ENCODE peak calls at places on chromosomes 6 and 20, in seven cellular contexts. One of them, this sample, is unnamed.

GRCh38 chr20:31693987-31694661 is 28.5 kb downstream of the BCL2L1 start:
- DNase-seq in cardiac muscle cell: no peak
- DNase-seq in Karpas-422: no peak
- DNase-seq in CD8-positive, alpha-beta T cell: no peak
- DNase-seq in fibroblast of lung: no peak
- DNase-seq in skeletal muscle cell: no peak
- DNase-seq in uterus: no peak
- DNase-seq in this sample: no peak

GRCh38 chr6:170027111-170028043 is 263.5 kb downstream of the DLL1 start:
- DNase-seq in cardiac muscle cell: peak; percentile 14
- DNase-seq in Karpas-422: no peak
- DNase-seq in CD8-positive, alpha-beta T cell: no peak
- DNase-seq in fibroblast of lung: no peak
- DNase-seq in skeletal muscle cell: no peak
- DNase-seq in uterus: peak; percentile 7
- DNase-seq in this sample: no peak

GRCh38 chr6:39430446-39430845 is 107.9 kb upstream of the KCNK16 start:
- DNase-seq in cardiac muscle cell: no peak
- DNase-seq in Karpas-422: no peak
- DNase-seq in CD8-positive, alpha-beta T cell: no peak
- DNase-seq in fibroblast of lung: no peak
- DNase-seq in skeletal muscle cell: no peak
- DNase-seq in uterus: no peak
- DNase-seq in this sample: no peak

GRCh38 chr6:158070513-158070912 is 88.8 kb downstream of the SYNJ2 start:
- DNase-seq in cardiac muscle cell: no peak
- DNase-seq in Karpas-422: no peak
- DNase-seq in CD8-positive, alpha-beta T cell: no peak
- DNase-seq in fibroblast of lung: no peak
- DNase-seq in skeletal muscle cell: no peak
- DNase-seq in uterus: no peak
- DNase-seq in this sample: no peak

GRCh38 chr6:62283828-62284411 is 2.1 kb downstream of the KHDRBS2 start:
- DNase-seq in cardiac muscle cell: peak; percentile 4
- DNase-seq in Karpas-422: peak; percentile 88
- DNase-seq in CD8-positive, alpha-beta T cell: no peak
- DNase-seq in fibroblast of lung: peak; percentile 0
- DNase-seq in skeletal muscle cell: no peak
- DNase-seq in uterus: no peak
- DNase-seq in this sample: no peak

GRCh38 chr6:19410477-19410876 is 426.7 kb upstream of the ID4 start:
- DNase-seq in cardiac muscle cell: peak; percentile 59
- DNase-seq in Karpas-422: no peak
- DNase-seq in CD8-positive, alpha-beta T cell: no peak
- DNase-seq in fibroblast of lung: peak; percentile 92
- DNase-seq in skeletal muscle cell: peak; percentile 41
- DNase-seq in uterus: no peak
- DNase-seq in this sample: no peak

GRCh38 chr6:3644613-3645012 is 106.9 kb downstream of the PXDC1 start:
- DNase-seq in cardiac muscle cell: no peak
- DNase-seq in Karpas-422: no peak
- DNase-seq in CD8-positive, alpha-beta T cell: no peak
- DNase-seq in fibroblast of lung: no peak
- DNase-seq in skeletal muscle cell: no peak
- DNase-seq in uterus: no peak
- DNase-seq in this sample: no peak

GRCh38 chr6:34515473-34516387 is 40.4 kb downstream of the SPDEF start:
- DNase-seq in cardiac muscle cell: no peak
- DNase-seq in Karpas-422: no peak
- DNase-seq in CD8-positive, alpha-beta T cell: no peak
- DNase-seq in fibroblast of lung: no peak
- DNase-seq in skeletal muscle cell: no peak
- DNase-seq in uterus: peak; percentile 3
- DNase-seq in this sample: no peak

GRCh38 chr6:12163149-12163548 is 127.0 kb upstream of the EDN1 start:
- DNase-seq in cardiac muscle cell: no peak
- DNase-seq in Karpas-422: no peak
- DNase-seq in CD8-positive, alpha-beta T cell: peak; percentile 74
- DNase-seq in fibroblast of lung: no peak
- DNase-seq in skeletal muscle cell: no peak
- DNase-seq in uterus: no peak
- DNase-seq in this sample: no peak

GRCh38 chr6:118724211-118724610 is 72.8 kb upstream of the CEP85L start:
- DNase-seq in cardiac muscle cell: peak; percentile 66
- DNase-seq in Karpas-422: no peak
- DNase-seq in CD8-positive, alpha-beta T cell: no peak
- DNase-seq in fibroblast of lung: peak; percentile 66
- DNase-seq in skeletal muscle cell: no peak
- DNase-seq in uterus: no peak
- DNase-seq in this sample: no peak

GRCh38 chr6:145749632-145750031 is 14.3 kb upstream of the EPM2A start:
- DNase-seq in cardiac muscle cell: peak; percentile 74
- DNase-seq in Karpas-422: no peak
- DNase-seq in CD8-positive, alpha-beta T cell: no peak
- DNase-seq in fibroblast of lung: peak; percentile 85
- DNase-seq in skeletal muscle cell: peak; percentile 83
- DNase-seq in uterus: no peak
- DNase-seq in this sample: peak; percentile 28

GRCh38 chr6:20377623-20378265 is 23.9 kb upstream of the E2F3 start:
- DNase-seq in cardiac muscle cell: peak; percentile 58
- DNase-seq in Karpas-422: no peak
- DNase-seq in CD8-positive, alpha-beta T cell: no peak
- DNase-seq in fibroblast of lung: peak; percentile 87
- DNase-seq in skeletal muscle cell: no peak
- DNase-seq in uterus: no peak
- DNase-seq in this sample: peak; percentile 54

GRCh38 chr6:101722481-101722880 is 329.0 kb downstream of the GRIK2 start:
- DNase-seq in cardiac muscle cell: peak; percentile 54
- DNase-seq in Karpas-422: no peak
- DNase-seq in CD8-positive, alpha-beta T cell: no peak
- DNase-seq in fibroblast of lung: peak; percentile 0
- DNase-seq in skeletal muscle cell: no peak
- DNase-seq in uterus: no peak
- DNase-seq in this sample: no peak

GRCh38 chr6:128275681-128276080 is 244.7 kb downstream of the PTPRK start:
- DNase-seq in cardiac muscle cell: no peak
- DNase-seq in Karpas-422: no peak
- DNase-seq in CD8-positive, alpha-beta T cell: no peak
- DNase-seq in fibroblast of lung: no peak
- DNase-seq in skeletal muscle cell: no peak
- DNase-seq in uterus: no peak
- DNase-seq in this sample: no peak

GRCh38 chr6:125073071-125073470 is 80.5 kb upstream of the TPD52L1 start:
- DNase-seq in cardiac muscle cell: no peak
- DNase-seq in Karpas-422: no peak
- DNase-seq in CD8-positive, alpha-beta T cell: no peak
- DNase-seq in fibroblast of lung: peak; percentile 15
- DNase-seq in skeletal muscle cell: no peak
- DNase-seq in uterus: no peak
- DNase-seq in this sample: no peak

GRCh38 chr6:119626884-119627619 is 277.5 kb upstream of the MAN1A1 start:
- DNase-seq in cardiac muscle cell: no peak
- DNase-seq in Karpas-422: no peak
- DNase-seq in CD8-positive, alpha-beta T cell: no peak
- DNase-seq in fibroblast of lung: peak; percentile 36
- DNase-seq in skeletal muscle cell: no peak
- DNase-seq in uterus: no peak
- DNase-seq in this sample: no peak

GRCh38 chr6:157087974-157088373 is 235.3 kb downstream of the TMEM242 start:
- DNase-seq in cardiac muscle cell: no peak
- DNase-seq in Karpas-422: no peak
- DNase-seq in CD8-positive, alpha-beta T cell: no peak
- DNase-seq in fibroblast of lung: no peak
- DNase-seq in skeletal muscle cell: no peak
- DNase-seq in uterus: no peak
- DNase-seq in this sample: no peak

GRCh38 chr20:12927489-12927888 is 81.3 kb upstream of the SPTLC3 start:
- DNase-seq in cardiac muscle cell: peak; percentile 4
- DNase-seq in Karpas-422: no peak
- DNase-seq in CD8-positive, alpha-beta T cell: no peak
- DNase-seq in fibroblast of lung: peak; percentile 61
- DNase-seq in skeletal muscle cell: no peak
- DNase-seq in uterus: no peak
- DNase-seq in this sample: no peak

GRCh38 chr6:151075527-151075926 is 164.2 kb upstream of the AKAP12 start:
- DNase-seq in cardiac muscle cell: peak; percentile 87
- DNase-seq in Karpas-422: no peak
- DNase-seq in CD8-positive, alpha-beta T cell: no peak
- DNase-seq in fibroblast of lung: peak; percentile 66
- DNase-seq in skeletal muscle cell: peak; percentile 36
- DNase-seq in uterus: no peak
- DNase-seq in this sample: no peak

GRCh38 chr6:151351731-151352130 is 39.6 kb downstream of the ZBTB2 start:
- DNase-seq in cardiac muscle cell: no peak
- DNase-seq in Karpas-422: no peak
- DNase-seq in CD8-positive, alpha-beta T cell: no peak
- DNase-seq in fibroblast of lung: no peak
- DNase-seq in skeletal muscle cell: no peak
- DNase-seq in uterus: no peak
- DNase-seq in this sample: no peak

GRCh38 chr20:6704132-6704861 is 63.2 kb upstream of the BMP2 start:
- DNase-seq in cardiac muscle cell: peak; percentile 38
- DNase-seq in Karpas-422: no peak
- DNase-seq in CD8-positive, alpha-beta T cell: no peak
- DNase-seq in fibroblast of lung: peak; percentile 78
- DNase-seq in skeletal muscle cell: peak; percentile 42
- DNase-seq in uterus: no peak
- DNase-seq in this sample: peak; percentile 22

GRCh38 chr6:168542301-168542700 is 101.3 kb downstream of the SMOC2 start:
- DNase-seq in cardiac muscle cell: peak; percentile 75
- DNase-seq in Karpas-422: no peak
- DNase-seq in CD8-positive, alpha-beta T cell: no peak
- DNase-seq in fibroblast of lung: no peak
- DNase-seq in skeletal muscle cell: no peak
- DNase-seq in uterus: no peak
- DNase-seq in this sample: no peak

GRCh38 chr6:157219201-157220200 is 103.8 kb downstream of the TMEM242 start:
- DNase-seq in cardiac muscle cell: peak; percentile 58
- DNase-seq in Karpas-422: peak; percentile 81
- DNase-seq in CD8-positive, alpha-beta T cell: peak; percentile 45
- DNase-seq in fibroblast of lung: peak; percentile 72
- DNase-seq in skeletal muscle cell: peak; percentile 25
- DNase-seq in uterus: no peak
- DNase-seq in this sample: peak; percentile 26

GRCh38 chr20:32621071-32621913 is 36.2 kb upstream of the NOL4L start:
- DNase-seq in cardiac muscle cell: no peak
- DNase-seq in Karpas-422: no peak
- DNase-seq in CD8-positive, alpha-beta T cell: no peak
- DNase-seq in fibroblast of lung: no peak
- DNase-seq in skeletal muscle cell: no peak
- DNase-seq in uterus: no peak
- DNase-seq in this sample: no peak

DNA sequence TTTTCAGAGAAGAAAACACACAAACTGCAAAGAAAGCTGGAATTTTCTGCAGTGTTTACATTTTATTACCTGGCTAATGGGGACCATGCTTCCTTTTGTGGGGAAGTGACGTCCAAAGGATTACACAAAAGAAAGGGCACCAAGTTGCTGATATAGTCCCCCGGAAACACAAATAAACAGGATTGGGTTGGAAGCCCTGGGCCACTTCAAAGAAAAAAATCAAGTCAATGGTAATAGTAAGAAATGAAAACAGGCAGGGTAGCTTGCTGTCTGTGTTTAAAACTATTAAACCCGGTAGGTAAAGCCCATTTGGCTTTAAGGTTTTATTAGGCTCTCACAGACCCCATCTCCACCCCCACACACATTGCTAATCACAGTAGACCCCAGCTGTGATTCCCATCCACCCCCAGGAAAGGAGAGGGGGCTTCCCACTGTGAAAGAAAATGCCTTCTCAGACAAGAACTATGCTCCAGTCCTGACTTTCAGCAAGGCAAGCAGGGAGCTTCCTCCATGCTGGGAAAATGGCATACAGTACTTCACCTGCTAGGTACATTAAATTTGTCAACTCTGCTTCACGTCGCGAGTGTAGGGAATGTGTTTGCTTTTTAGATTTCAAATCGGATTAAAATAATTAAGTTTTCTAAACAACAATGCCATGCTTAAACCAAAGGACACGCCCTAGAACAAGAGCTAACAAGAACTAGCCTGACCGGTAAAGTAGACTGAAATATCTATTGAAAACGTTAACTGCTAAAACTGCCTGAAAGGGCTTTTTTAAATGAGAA is 1.1 kb downstream of the PERP start:
- DNase-seq in cardiac muscle cell: no peak
- DNase-seq in Karpas-422: no peak
- DNase-seq in CD8-positive, alpha-beta T cell: no peak
- DNase-seq in fibroblast of lung: no peak
- DNase-seq in skeletal muscle cell: no peak
- DNase-seq in uterus: no peak
- DNase-seq in this sample: no peak
- H3K4me3 ChIP-seq in cardiac muscle cell: peak overlapping the region; percentile 78
- H3K4me3 ChIP-seq in Karpas-422: no peak overlapping the region
- H3K4me3 ChIP-seq in CD8-positive, alpha-beta T cell: no peak overlapping the region
- H3K4me3 ChIP-seq in fibroblast of lung: peak overlapping the region; percentile 65
- H3K4me3 ChIP-seq in skeletal muscle cell: peak overlapping the region; percentile 66
- H3K4me3 ChIP-seq in uterus: peak overlapping the region; percentile 77
- H3K4me3 ChIP-seq in this sample: peak overlapping the region; percentile 72

DNA sequence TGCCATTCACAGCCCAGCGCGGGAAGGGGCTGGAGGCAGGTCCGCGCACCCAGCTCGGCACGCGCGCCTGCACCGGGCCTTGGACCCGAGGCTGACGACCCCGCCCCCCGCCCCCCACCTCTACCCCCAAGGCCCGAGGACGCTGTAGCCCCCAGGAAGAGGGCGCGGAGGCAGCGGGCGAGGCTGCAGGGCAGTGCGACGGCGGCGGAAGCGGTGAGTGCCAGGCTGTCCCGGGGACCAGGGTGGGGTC is 1.2 kb downstream of the LIME1 start:
- DNase-seq in cardiac muscle cell: no peak
- DNase-seq in Karpas-422: no peak
- DNase-seq in CD8-positive, alpha-beta T cell: no peak
- DNase-seq in fibroblast of lung: no peak
- DNase-seq in skeletal muscle cell: no peak
- DNase-seq in uterus: no peak
- DNase-seq in this sample: no peak
- H3K4me3 ChIP-seq in cardiac muscle cell: no peak overlapping the region
- H3K4me3 ChIP-seq in Karpas-422: no peak overlapping the region
- H3K4me3 ChIP-seq in CD8-positive, alpha-beta T cell: peak overlapping the region; percentile 80
- H3K4me3 ChIP-seq in fibroblast of lung: no peak overlapping the region
- H3K4me3 ChIP-seq in skeletal muscle cell: no peak overlapping the region
- H3K4me3 ChIP-seq in uterus: no peak overlapping the region
- H3K4me3 ChIP-seq in this sample: no peak overlapping the region

DNA sequence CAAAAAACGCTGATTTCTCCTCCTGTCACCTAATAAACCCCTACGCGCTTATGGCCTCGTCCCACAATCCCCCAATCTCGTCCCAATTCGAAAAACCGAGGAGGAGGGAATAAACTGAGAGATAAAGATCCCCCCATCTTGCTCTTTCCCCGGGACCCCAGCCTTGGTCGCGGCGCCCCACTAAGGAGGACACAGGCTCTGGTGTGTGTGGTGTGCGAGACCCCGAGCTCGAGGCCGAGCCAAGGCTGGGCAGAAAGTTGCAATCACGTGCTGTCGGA is 1.3 kb upstream of the NR2E1 start:
- DNase-seq in cardiac muscle cell: no peak
- DNase-seq in Karpas-422: no peak
- DNase-seq in CD8-positive, alpha-beta T cell: no peak
- DNase-seq in fibroblast of lung: no peak
- DNase-seq in skeletal muscle cell: no peak
- DNase-seq in uterus: no peak
- DNase-seq in this sample: no peak
- H3K4me3 ChIP-seq in cardiac muscle cell: no peak overlapping the region
- H3K4me3 ChIP-seq in Karpas-422: no peak overlapping the region
- H3K4me3 ChIP-seq in CD8-positive, alpha-beta T cell: no peak overlapping the region
- H3K4me3 ChIP-seq in fibroblast of lung: no peak overlapping the region
- H3K4me3 ChIP-seq in skeletal muscle cell: no peak overlapping the region
- H3K4me3 ChIP-seq in uterus: no peak overlapping the region
- H3K4me3 ChIP-seq in this sample: no peak overlapping the region

GRCh38 chr20:23093613-23094012 is 7.5 kb upstream of the CD93 start:
- DNase-seq in cardiac muscle cell: no peak
- DNase-seq in Karpas-422: no peak
- DNase-seq in CD8-positive, alpha-beta T cell: no peak
- DNase-seq in fibroblast of lung: no peak
- DNase-seq in skeletal muscle cell: no peak
- DNase-seq in uterus: no peak
- DNase-seq in this sample: no peak
- H3K4me3 ChIP-seq in cardiac muscle cell: no peak overlapping the region
- H3K4me3 ChIP-seq in Karpas-422: no peak overlapping the region
- H3K4me3 ChIP-seq in CD8-positive, alpha-beta T cell: no peak overlapping the region
- H3K4me3 ChIP-seq in fibroblast of lung: no peak overlapping the region
- H3K4me3 ChIP-seq in skeletal muscle cell: no peak overlapping the region
- H3K4me3 ChIP-seq in uterus: no peak overlapping the region
- H3K4me3 ChIP-seq in this sample: no peak overlapping the region